ENCODE peak calls at places on chromosomes 4 and X, in seven cellular contexts. C, S, I, Y, L, M and H are unnamed samples. For H3K9me3 and H3K27me3, the result is how much of the 10 kb centered on the place peaks cover.

GRCh38 chr4:86250006-86250405 is 109.8 kb downstream of the MAPK10 start:
- DNase-seq in C (no peak), S (no peak), I (no peak), Y (no peak), L (no peak), M (no peak), H (no peak)

GRCh38 chr4:22466582-22466981 is 49.3 kb downstream of the ADGRA3 start:
- DNase-seq in C (no peak), S (no peak), I (no peak), Y (no peak), L (no peak), M (no peak), H (no peak)

GRCh38 chr4:164287173-164287572 is 466.8 kb upstream of the SMIM31 start:
- DNase-seq in C (no peak), S (no peak), I (no peak), Y (no peak), L (no peak), M (no peak), H (no peak)

GRCh38 chr4:2954358-2955185 is 8.6 kb downstream of the NOP14 start:
- DNase-seq in C (no peak), S (no peak), I (peak), Y (peak), L (no peak), M (no peak), H (no peak)

GRCh38 chr4:188905248-188905647 is 766.0 kb downstream of the TRIML1 start:
- DNase-seq in C (no peak), S (no peak), I (no peak), Y (no peak), L (no peak), M (no peak), H (no peak)

GRCh38 chr4:173505924-173506779 is 23.9 kb downstream of the HAND2 start:
- DNase-seq in C (peak), S (peak), I (peak), Y (peak), L (no peak), M (peak), H (no peak)

GRCh38 chr4:121800638-121800960 is 524 bp upstream of the EXOSC9 start:
- DNase-seq in C (no peak), S (no peak), I (no peak), Y (no peak), L (no peak), M (no peak), H (no peak)

GRCh38 chrX:69238153-69238959 is 73.1 kb upstream of the PJA1 start:
- DNase-seq in C (no peak), S (no peak), I (no peak), Y (no peak), L (no peak), M (no peak), H (no peak)

GRCh38 chr4:6109842-6110560 is 90.3 kb downstream of the JAKMIP1 start:
- DNase-seq in C (no peak), S (no peak), I (no peak), Y (peak), L (peak), M (peak), H (no peak)

GRCh38 chr4:80875642-80876041 is 154.9 kb upstream of the BMP3 start:
- DNase-seq in C (no peak), S (no peak), I (no peak), Y (no peak), L (no peak), M (no peak), H (no peak)
- H3K9me3 ChIP-seq in C (under half), S (under half), I (under half), Y (under half), L (under half), M (under half), H (under half)

GRCh38 chrX:40460926-40461325 is 119.8 kb upstream of the ATP6AP2 start:
- DNase-seq in C (no peak), S (no peak), I (no peak), Y (no peak), L (no peak), M (no peak), H (no peak)

GRCh38 chrX:40462797-40463196 is 118.0 kb upstream of the ATP6AP2 start:
- DNase-seq in C (no peak), S (no peak), I (no peak), Y (no peak), L (no peak), M (no peak), H (no peak)

DNA sequence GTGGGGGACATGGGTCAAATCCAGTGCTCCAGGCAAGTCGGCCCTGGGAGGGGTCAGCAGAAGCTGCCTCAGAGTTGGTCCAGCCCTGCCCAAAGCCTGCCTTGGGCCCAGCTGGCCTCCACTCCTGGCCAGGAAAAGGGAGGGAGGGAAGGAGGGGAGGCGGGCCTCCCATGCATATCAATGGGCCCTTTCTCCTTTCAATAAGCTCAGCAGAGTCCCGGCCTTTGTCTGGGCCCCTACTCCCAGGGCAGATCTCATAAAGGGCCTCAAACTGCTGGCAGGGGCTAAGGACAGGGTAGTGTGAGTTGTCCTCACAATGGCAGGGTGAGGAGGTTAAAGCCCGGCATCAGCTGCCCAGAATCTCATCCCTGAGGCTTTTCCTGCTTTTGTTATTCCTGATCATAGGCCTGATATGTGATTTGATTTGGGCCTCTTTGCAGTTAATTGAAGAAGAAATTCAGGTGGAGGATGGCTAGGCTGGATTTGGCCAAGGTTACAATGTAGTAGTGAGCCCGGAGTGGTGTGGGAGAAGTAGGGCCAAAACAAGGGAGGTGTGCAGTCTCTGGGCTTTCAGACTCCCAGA is 121.1 kb upstream of the ATP6AP2 start:
- DNase-seq in C (no peak), S (no peak), I (no peak), Y (peak), L (no peak), M (no peak), H (no peak)
- H3K27me3 ChIP-seq in C (under half), S (under half), I (under half), Y (under half), L (under half), M (under half), H (under half)

DNA sequence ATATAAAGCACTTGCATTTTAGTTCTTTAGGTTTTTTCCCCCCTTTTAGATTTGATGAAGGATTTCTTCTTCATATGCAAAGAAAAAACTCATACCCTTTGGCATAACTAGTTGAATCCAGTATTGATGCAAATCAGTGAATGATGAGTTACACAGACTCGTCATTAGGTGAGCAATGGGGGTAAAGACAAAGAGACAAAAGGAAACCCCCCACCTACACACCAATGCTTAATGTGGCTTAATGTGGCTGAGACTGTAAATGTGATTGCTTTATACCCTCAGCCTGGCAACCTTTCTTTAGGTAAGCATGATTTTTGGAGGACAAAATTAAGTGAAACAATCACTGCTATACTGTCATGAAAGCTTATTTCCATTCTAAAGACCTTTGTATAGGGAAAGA is 39.5 kb downstream of the CD40LG start:
- DNase-seq in C (no peak), S (no peak), I (no peak), Y (no peak), L (no peak), M (no peak), H (no peak)
- H3K9me3 ChIP-seq in C (under half), S (under half), I (under half), Y (under half), L (under half), M (under half), H (under half)

GRCh38 chr4:82797591-82798081 is 960 bp downstream of the SCD5 start:
- DNase-seq in C (peak), S (peak), I (no peak), Y (peak), L (no peak), M (peak), H (no peak)
- H3K27me3 ChIP-seq in C (under half), S (under half), I (under half), Y (half or more), L (under half), M (under half), H (under half)

DNA sequence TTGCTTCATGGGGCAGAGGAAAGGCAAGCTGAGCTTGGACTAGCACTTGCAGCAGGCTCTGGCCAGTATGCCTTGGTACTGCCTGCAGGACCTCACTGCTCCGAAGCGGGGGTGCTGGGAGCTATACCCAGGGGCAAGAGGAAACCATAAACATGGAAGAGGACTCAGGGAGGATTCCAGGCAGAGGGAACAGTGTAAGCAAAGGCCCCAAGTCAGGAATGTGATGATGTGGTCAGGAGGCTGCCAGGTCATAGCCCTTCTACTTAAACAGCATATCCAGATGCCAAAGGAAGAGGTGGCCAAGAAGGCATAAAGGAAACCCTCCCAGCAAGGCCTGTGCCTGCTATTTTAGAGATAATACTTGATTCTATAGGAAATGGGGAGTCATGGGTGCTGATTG is 31.1 kb downstream of the RAB40AL start:
- DNase-seq in C (no peak), S (no peak), I (no peak), Y (no peak), L (no peak), M (no peak), H (no peak)
- H3K9me3 ChIP-seq in C (under half), S (under half), I (under half), Y (under half), L (under half), M (under half), H (under half)

GRCh38 chrX:53022381-53022780 is 26.2 kb upstream of the GPR173 start:
- DNase-seq in C (no peak), S (no peak), I (no peak), Y (peak), L (no peak), M (no peak), H (no peak)
- H3K27me3 ChIP-seq in C (under half), S (under half), I (under half), Y (under half), L (under half), M (under half), H (under half)